ENCODE peak calls at places on chromosomes 7 and 10, in seven cellular contexts. One of them, this sample, is unnamed.

GRCh38 chr10:81018898-81019890 is 481.5 kb downstream of the SH2D4B start:
- DNase-seq in left ventricle myocardium inferior: no peak
- DNase-seq in NB4: peak; percentile 90
- DNase-seq in stomach: no peak
- DNase-seq in foreskin fibroblast: peak; percentile 53
- DNase-seq in psoas muscle: no peak
- DNase-seq in uterus: no peak
- DNase-seq in this sample: peak; percentile 33

GRCh38 chr10:22606164-22606614 is 108.2 kb downstream of the PIP4K2A start:
- DNase-seq in left ventricle myocardium inferior: no peak
- DNase-seq in NB4: peak; percentile 88
- DNase-seq in stomach: no peak
- DNase-seq in foreskin fibroblast: no peak
- DNase-seq in psoas muscle: no peak
- DNase-seq in uterus: no peak
- DNase-seq in this sample: peak; percentile 74

GRCh38 chr10:129498680-129499079 is 31.6 kb downstream of the MGMT start:
- DNase-seq in left ventricle myocardium inferior: no peak
- DNase-seq in NB4: peak; percentile 14
- DNase-seq in stomach: no peak
- DNase-seq in foreskin fibroblast: no peak
- DNase-seq in psoas muscle: no peak
- DNase-seq in uterus: no peak
- DNase-seq in this sample: no peak

GRCh38 chr7:36109013-36109627 is 43.9 kb upstream of the EEPD1 start:
- DNase-seq in left ventricle myocardium inferior: no peak
- DNase-seq in NB4: no peak
- DNase-seq in stomach: peak; percentile 81
- DNase-seq in foreskin fibroblast: no peak
- DNase-seq in psoas muscle: no peak
- DNase-seq in uterus: no peak
- DNase-seq in this sample: no peak

GRCh38 chr10:122637371-122637770 is 62.3 kb downstream of the C10orf120 start:
- DNase-seq in left ventricle myocardium inferior: peak; percentile 55
- DNase-seq in NB4: no peak
- DNase-seq in stomach: no peak
- DNase-seq in foreskin fibroblast: no peak
- DNase-seq in psoas muscle: no peak
- DNase-seq in uterus: no peak
- DNase-seq in this sample: no peak

GRCh38 chr10:76869931-76870330 is 767.7 kb downstream of the KCNMA1 start:
- DNase-seq in left ventricle myocardium inferior: no peak
- DNase-seq in NB4: peak; percentile 4
- DNase-seq in stomach: no peak
- DNase-seq in foreskin fibroblast: peak; percentile 61
- DNase-seq in psoas muscle: no peak
- DNase-seq in uterus: no peak
- DNase-seq in this sample: no peak

GRCh38 chr10:11684717-11685645 is 57.2 kb upstream of the ECHDC3 start:
- DNase-seq in left ventricle myocardium inferior: peak; percentile 63
- DNase-seq in NB4: peak; percentile 63
- DNase-seq in stomach: peak; percentile 86
- DNase-seq in foreskin fibroblast: peak; percentile 39
- DNase-seq in psoas muscle: peak; percentile 66
- DNase-seq in uterus: peak; percentile 52
- DNase-seq in this sample: peak; percentile 79

GRCh38 chr10:121658611-121659010 is 60.4 kb upstream of the FGFR2 start:
- DNase-seq in left ventricle myocardium inferior: no peak
- DNase-seq in NB4: no peak
- DNase-seq in stomach: no peak
- DNase-seq in foreskin fibroblast: no peak
- DNase-seq in psoas muscle: no peak
- DNase-seq in uterus: no peak
- DNase-seq in this sample: no peak

GRCh38 chr10:58701398-58702135 is 188.9 kb downstream of the BICC1 start:
- DNase-seq in left ventricle myocardium inferior: no peak
- DNase-seq in NB4: no peak
- DNase-seq in stomach: no peak
- DNase-seq in foreskin fibroblast: peak; percentile 92
- DNase-seq in psoas muscle: no peak
- DNase-seq in uterus: peak; percentile 31
- DNase-seq in this sample: no peak

GRCh38 chr7:132575336-132575986 is 809 bp downstream of the PLXNA4 start:
- DNase-seq in left ventricle myocardium inferior: peak; percentile 71
- DNase-seq in NB4: peak; percentile 20
- DNase-seq in stomach: no peak
- DNase-seq in foreskin fibroblast: peak; percentile 84
- DNase-seq in psoas muscle: peak; percentile 68
- DNase-seq in uterus: peak; percentile 61
- DNase-seq in this sample: peak; percentile 35

GRCh38 chr10:55024718-55025117 is 223.7 kb upstream of the PCDH15 start:
- DNase-seq in left ventricle myocardium inferior: no peak
- DNase-seq in NB4: peak; percentile 9
- DNase-seq in stomach: no peak
- DNase-seq in foreskin fibroblast: no peak
- DNase-seq in psoas muscle: no peak
- DNase-seq in uterus: no peak
- DNase-seq in this sample: no peak

GRCh38 chr10:89478085-89478738 is 57.2 kb downstream of the SLC16A12 start:
- DNase-seq in left ventricle myocardium inferior: no peak
- DNase-seq in NB4: peak; percentile 8
- DNase-seq in stomach: no peak
- DNase-seq in foreskin fibroblast: no peak
- DNase-seq in psoas muscle: no peak
- DNase-seq in uterus: no peak
- DNase-seq in this sample: peak; percentile 35

GRCh38 chr10:79404231-79404609 is 41.2 kb downstream of the ZCCHC24 start:
- DNase-seq in left ventricle myocardium inferior: peak; percentile 66
- DNase-seq in NB4: peak; percentile 92
- DNase-seq in stomach: peak; percentile 57
- DNase-seq in foreskin fibroblast: peak; percentile 94
- DNase-seq in psoas muscle: peak; percentile 81
- DNase-seq in uterus: peak; percentile 88
- DNase-seq in this sample: no peak

GRCh38 chr10:51162002-51162401 is 87.7 kb downstream of the PRKG1 start:
- DNase-seq in left ventricle myocardium inferior: peak; percentile 55
- DNase-seq in NB4: no peak
- DNase-seq in stomach: no peak
- DNase-seq in foreskin fibroblast: no peak
- DNase-seq in psoas muscle: no peak
- DNase-seq in uterus: no peak
- DNase-seq in this sample: no peak

GRCh38 chr10:6593140-6593740 is 13.2 kb upstream of the PRKCQ start:
- DNase-seq in left ventricle myocardium inferior: no peak
- DNase-seq in NB4: no peak
- DNase-seq in stomach: no peak
- DNase-seq in foreskin fibroblast: no peak
- DNase-seq in psoas muscle: no peak
- DNase-seq in uterus: no peak
- DNase-seq in this sample: no peak

GRCh38 chr7:117785431-117785830 is 87.8 kb downstream of the CTTNBP2 start:
- DNase-seq in left ventricle myocardium inferior: no peak
- DNase-seq in NB4: no peak
- DNase-seq in stomach: no peak
- DNase-seq in foreskin fibroblast: no peak
- DNase-seq in psoas muscle: no peak
- DNase-seq in uterus: no peak
- DNase-seq in this sample: no peak

GRCh38 chr7:24597014-24597413 is 23.8 kb downstream of the PALS2 start:
- DNase-seq in left ventricle myocardium inferior: no peak
- DNase-seq in NB4: no peak
- DNase-seq in stomach: no peak
- DNase-seq in foreskin fibroblast: no peak
- DNase-seq in psoas muscle: no peak
- DNase-seq in uterus: no peak
- DNase-seq in this sample: no peak

GRCh38 chr7:137987968-137988367 is 13.9 kb downstream of the CREB3L2 start:
- DNase-seq in left ventricle myocardium inferior: no peak
- DNase-seq in NB4: no peak
- DNase-seq in stomach: no peak
- DNase-seq in foreskin fibroblast: no peak
- DNase-seq in psoas muscle: no peak
- DNase-seq in uterus: no peak
- DNase-seq in this sample: peak; percentile 42

GRCh38 chr10:23696476-23696875 is 257.6 kb downstream of the OTUD1 start:
- DNase-seq in left ventricle myocardium inferior: no peak
- DNase-seq in NB4: no peak
- DNase-seq in stomach: no peak
- DNase-seq in foreskin fibroblast: no peak
- DNase-seq in psoas muscle: no peak
- DNase-seq in uterus: no peak
- DNase-seq in this sample: no peak

GRCh38 chr10:79023489-79024162 is 45.1 kb upstream of the ZMIZ1 start:
- DNase-seq in left ventricle myocardium inferior: no peak
- DNase-seq in NB4: no peak
- DNase-seq in stomach: no peak
- DNase-seq in foreskin fibroblast: peak; percentile 15
- DNase-seq in psoas muscle: peak; percentile 79
- DNase-seq in uterus: no peak
- DNase-seq in this sample: no peak

GRCh38 chr10:10662720-10663467 is 354.8 kb upstream of the CELF2 start:
- DNase-seq in left ventricle myocardium inferior: no peak
- DNase-seq in NB4: no peak
- DNase-seq in stomach: no peak
- DNase-seq in foreskin fibroblast: no peak
- DNase-seq in psoas muscle: no peak
- DNase-seq in uterus: no peak
- DNase-seq in this sample: no peak

GRCh38 chr7:9507281-9507680 is 1073.9 kb downstream of the NXPH1 start:
- DNase-seq in left ventricle myocardium inferior: no peak
- DNase-seq in NB4: no peak
- DNase-seq in stomach: no peak
- DNase-seq in foreskin fibroblast: no peak
- DNase-seq in psoas muscle: no peak
- DNase-seq in uterus: no peak
- DNase-seq in this sample: no peak

GRCh38 chr10:49593998-49594397 is 16.1 kb upstream of the SLC18A3 start:
- DNase-seq in left ventricle myocardium inferior: no peak
- DNase-seq in NB4: no peak
- DNase-seq in stomach: no peak
- DNase-seq in foreskin fibroblast: no peak
- DNase-seq in psoas muscle: no peak
- DNase-seq in uterus: no peak
- DNase-seq in this sample: no peak

GRCh38 chr10:14926061-14926470 is 27.8 kb downstream of the DCLRE1C start:
- DNase-seq in left ventricle myocardium inferior: no peak
- DNase-seq in NB4: no peak
- DNase-seq in stomach: peak; percentile 66
- DNase-seq in foreskin fibroblast: no peak
- DNase-seq in psoas muscle: no peak
- DNase-seq in uterus: no peak
- DNase-seq in this sample: no peak

GRCh38 chr10:58857251-58857650 is 319.2 kb upstream of the PHYHIPL start:
- DNase-seq in left ventricle myocardium inferior: no peak
- DNase-seq in NB4: no peak
- DNase-seq in stomach: no peak
- DNase-seq in foreskin fibroblast: no peak
- DNase-seq in psoas muscle: no peak
- DNase-seq in uterus: no peak
- DNase-seq in this sample: no peak

GRCh38 chr7:77360104-77360503 is 56.0 kb downstream of the GSAP start:
- DNase-seq in left ventricle myocardium inferior: no peak
- DNase-seq in NB4: no peak
- DNase-seq in stomach: no peak
- DNase-seq in foreskin fibroblast: no peak
- DNase-seq in psoas muscle: no peak
- DNase-seq in uterus: no peak
- DNase-seq in this sample: no peak

GRCh38 chr10:728603-729002 is 39.1 kb upstream of the DIP2C start:
- DNase-seq in left ventricle myocardium inferior: no peak
- DNase-seq in NB4: no peak
- DNase-seq in stomach: no peak
- DNase-seq in foreskin fibroblast: no peak
- DNase-seq in psoas muscle: no peak
- DNase-seq in uterus: no peak
- DNase-seq in this sample: no peak

GRCh38 chr7:92584953-92585352 is 5.2 kb downstream of the FAM133B start:
- DNase-seq in left ventricle myocardium inferior: no peak
- DNase-seq in NB4: no peak
- DNase-seq in stomach: no peak
- DNase-seq in foreskin fibroblast: no peak
- DNase-seq in psoas muscle: no peak
- DNase-seq in uterus: no peak
- DNase-seq in this sample: no peak

GRCh38 chr7:87345962-87346371 is 503 bp downstream of the CROT start:
- DNase-seq in left ventricle myocardium inferior: no peak
- DNase-seq in NB4: no peak
- DNase-seq in stomach: no peak
- DNase-seq in foreskin fibroblast: peak; percentile 23
- DNase-seq in psoas muscle: no peak
- DNase-seq in uterus: no peak
- DNase-seq in this sample: no peak

DNA sequence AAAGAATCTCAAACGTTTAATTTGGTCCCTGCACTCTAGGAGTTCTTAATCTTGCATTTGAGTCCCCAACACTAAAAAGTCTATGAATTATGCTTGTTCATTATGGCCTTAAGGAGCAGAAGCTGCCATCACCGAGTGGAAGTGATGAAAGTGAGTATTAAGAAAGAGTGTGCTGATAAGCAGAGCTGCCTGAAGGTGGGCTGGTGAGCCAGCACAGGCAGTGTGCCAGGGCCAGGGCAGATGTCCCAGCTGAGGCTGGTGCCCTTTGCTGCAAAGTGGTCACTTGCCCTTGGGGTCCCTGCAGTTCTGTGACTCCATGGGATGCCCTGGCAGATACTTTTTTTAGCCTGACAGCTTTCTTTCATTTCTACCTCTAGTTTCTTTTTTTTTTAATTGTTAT is 73.0 kb upstream of the LOXL4 start:
- DNase-seq in left ventricle myocardium inferior: peak; percentile 36
- DNase-seq in NB4: peak; percentile 56
- DNase-seq in stomach: no peak
- DNase-seq in foreskin fibroblast: peak; percentile 56
- DNase-seq in psoas muscle: peak; percentile 75
- DNase-seq in uterus: no peak
- DNase-seq in this sample: no peak
- TF ChIP-seq CTCF in left ventricle myocardium inferior: no peak
- TF ChIP-seq CTCF in NB4: no peak
- TF ChIP-seq CTCF in stomach: no peak
- TF ChIP-seq CTCF in foreskin fibroblast: no peak
- TF ChIP-seq CTCF in psoas muscle: no peak
- TF ChIP-seq CTCF in uterus: no peak
- TF ChIP-seq CTCF in this sample: no peak

GRCh38 chr7:39582536-39582935 is 16.3 kb downstream of the YAE1 start:
- DNase-seq in left ventricle myocardium inferior: no peak
- DNase-seq in NB4: no peak
- DNase-seq in stomach: no peak
- DNase-seq in foreskin fibroblast: no peak
- DNase-seq in psoas muscle: no peak
- DNase-seq in uterus: no peak
- DNase-seq in this sample: no peak
- TF ChIP-seq CTCF in left ventricle myocardium inferior: no peak
- TF ChIP-seq CTCF in NB4: no peak
- TF ChIP-seq CTCF in stomach: no peak
- TF ChIP-seq CTCF in foreskin fibroblast: no peak
- TF ChIP-seq CTCF in psoas muscle: no peak
- TF ChIP-seq CTCF in uterus: no peak
- TF ChIP-seq CTCF in this sample: no peak

GRCh38 chr7:27329917-27330316 is 87.3 kb downstream of the EVX1 start:
- DNase-seq in left ventricle myocardium inferior: no peak
- DNase-seq in NB4: no peak
- DNase-seq in stomach: no peak
- DNase-seq in foreskin fibroblast: peak; percentile 9
- DNase-seq in psoas muscle: no peak
- DNase-seq in uterus: no peak
- DNase-seq in this sample: no peak
- TF ChIP-seq CTCF in left ventricle myocardium inferior: peak; percentile 7
- TF ChIP-seq CTCF in NB4: peak; percentile 28
- TF ChIP-seq CTCF in stomach: no peak
- TF ChIP-seq CTCF in foreskin fibroblast: no peak
- TF ChIP-seq CTCF in psoas muscle: no peak
- TF ChIP-seq CTCF in uterus: peak; percentile 11
- TF ChIP-seq CTCF in this sample: no peak

GRCh38 chr7:106779877-106780276 is 85.2 kb upstream of the PIK3CG start:
- DNase-seq in left ventricle myocardium inferior: no peak
- DNase-seq in NB4: peak; percentile 29
- DNase-seq in stomach: peak; percentile 53
- DNase-seq in foreskin fibroblast: no peak
- DNase-seq in psoas muscle: no peak
- DNase-seq in uterus: no peak
- DNase-seq in this sample: no peak
- TF ChIP-seq CTCF in left ventricle myocardium inferior: peak; percentile 23
- TF ChIP-seq CTCF in NB4: peak; percentile 28
- TF ChIP-seq CTCF in stomach: no peak
- TF ChIP-seq CTCF in foreskin fibroblast: no peak
- TF ChIP-seq CTCF in psoas muscle: no peak
- TF ChIP-seq CTCF in uterus: no peak
- TF ChIP-seq CTCF in this sample: peak; percentile 20

This sample was measured in GM13976.